ENCODE peak calls at places on chromosomes 7 and 10, in seven cellular contexts. One of them, this sample, is unnamed.
A peak's percentile ranks its signal among the peaks of the same experiment; 100 is the strongest.

GRCh38 chr7:28732037-28732869 is 225.9 kb downstream of the TRIL start:
- DNase-seq in iris pigment epithelial cell: peak; percentile 56
- DNase-seq in substantia nigra: no peak
- DNase-seq in posterior cingulate gyrus: no peak
- DNase-seq in GM12891: no peak
- DNase-seq in T-helper 9 cell: no peak
- DNase-seq in GM03348: peak; percentile 67
- DNase-seq in this sample: peak; percentile 62

GRCh38 chr7:97578225-97578624 is 153.7 kb upstream of the TAC1 start:
- DNase-seq in iris pigment epithelial cell: no peak
- DNase-seq in substantia nigra: no peak
- DNase-seq in posterior cingulate gyrus: no peak
- DNase-seq in GM12891: no peak
- DNase-seq in T-helper 9 cell: no peak
- DNase-seq in GM03348: no peak
- DNase-seq in this sample: no peak

GRCh38 chr10:3197354-3198003 is 24.9 kb upstream of the PITRM1 start:
- DNase-seq in iris pigment epithelial cell: peak; percentile 82
- DNase-seq in substantia nigra: peak; percentile 59
- DNase-seq in posterior cingulate gyrus: peak; percentile 84
- DNase-seq in GM12891: peak; percentile 62
- DNase-seq in T-helper 9 cell: peak; percentile 53
- DNase-seq in GM03348: peak; percentile 94
- DNase-seq in this sample: peak; percentile 91

GRCh38 chr7:37377231-37377630 is 71.4 kb downstream of the ELMO1 start:
- DNase-seq in iris pigment epithelial cell: no peak
- DNase-seq in substantia nigra: no peak
- DNase-seq in posterior cingulate gyrus: no peak
- DNase-seq in GM12891: no peak
- DNase-seq in T-helper 9 cell: no peak
- DNase-seq in GM03348: no peak
- DNase-seq in this sample: no peak

GRCh38 chr10:45422862-45423659 is 49.0 kb downstream of the ALOX5 start:
- DNase-seq in iris pigment epithelial cell: no peak
- DNase-seq in substantia nigra: no peak
- DNase-seq in posterior cingulate gyrus: no peak
- DNase-seq in GM12891: no peak
- DNase-seq in T-helper 9 cell: no peak
- DNase-seq in GM03348: no peak
- DNase-seq in this sample: no peak

GRCh38 chr7:111329367-111330234 is 232.7 kb downstream of the IMMP2L start:
- DNase-seq in iris pigment epithelial cell: peak; percentile 18
- DNase-seq in substantia nigra: no peak
- DNase-seq in posterior cingulate gyrus: no peak
- DNase-seq in GM12891: no peak
- DNase-seq in T-helper 9 cell: no peak
- DNase-seq in GM03348: peak; percentile 8
- DNase-seq in this sample: peak; percentile 20

GRCh38 chr7:154777023-154777422 is 225.9 kb downstream of the PAXIP1 start:
- DNase-seq in iris pigment epithelial cell: peak; percentile 11
- DNase-seq in substantia nigra: no peak
- DNase-seq in posterior cingulate gyrus: no peak
- DNase-seq in GM12891: no peak
- DNase-seq in T-helper 9 cell: no peak
- DNase-seq in GM03348: no peak
- DNase-seq in this sample: no peak

GRCh38 chr7:27046854-27047549 is 48.8 kb downstream of the HOXA1 start:
- DNase-seq in iris pigment epithelial cell: peak; percentile 50
- DNase-seq in substantia nigra: no peak
- DNase-seq in posterior cingulate gyrus: no peak
- DNase-seq in GM12891: no peak
- DNase-seq in T-helper 9 cell: no peak
- DNase-seq in GM03348: peak; percentile 48
- DNase-seq in this sample: peak; percentile 51

GRCh38 chr10:59301067-59301674 is 61.2 kb downstream of the FAM13C start:
- DNase-seq in iris pigment epithelial cell: no peak
- DNase-seq in substantia nigra: no peak
- DNase-seq in posterior cingulate gyrus: no peak
- DNase-seq in GM12891: no peak
- DNase-seq in T-helper 9 cell: no peak
- DNase-seq in GM03348: no peak
- DNase-seq in this sample: no peak

GRCh38 chr7:43244232-43244631 is 131.8 kb downstream of the HECW1 start:
- DNase-seq in iris pigment epithelial cell: no peak
- DNase-seq in substantia nigra: no peak
- DNase-seq in posterior cingulate gyrus: no peak
- DNase-seq in GM12891: no peak
- DNase-seq in T-helper 9 cell: no peak
- DNase-seq in GM03348: no peak
- DNase-seq in this sample: no peak

GRCh38 chr7:47198159-47198558 is 383.8 kb downstream of the TNS3 start:
- DNase-seq in iris pigment epithelial cell: peak; percentile 10
- DNase-seq in substantia nigra: no peak
- DNase-seq in posterior cingulate gyrus: no peak
- DNase-seq in GM12891: no peak
- DNase-seq in T-helper 9 cell: no peak
- DNase-seq in GM03348: no peak
- DNase-seq in this sample: no peak

GRCh38 chr10:3825862-3826351 is 40.9 kb upstream of the KLF6 start:
- DNase-seq in iris pigment epithelial cell: peak; percentile 12
- DNase-seq in substantia nigra: no peak
- DNase-seq in posterior cingulate gyrus: no peak
- DNase-seq in GM12891: no peak
- DNase-seq in T-helper 9 cell: no peak
- DNase-seq in GM03348: no peak
- DNase-seq in this sample: peak; percentile 92

GRCh38 chr7:70608229-70608628 is 523.7 kb upstream of the GALNT17 start:
- DNase-seq in iris pigment epithelial cell: no peak
- DNase-seq in substantia nigra: no peak
- DNase-seq in posterior cingulate gyrus: no peak
- DNase-seq in GM12891: no peak
- DNase-seq in T-helper 9 cell: no peak
- DNase-seq in GM03348: no peak
- DNase-seq in this sample: no peak

GRCh38 chr10:20768849-20769248 is 128.3 kb downstream of the NEBL start:
- DNase-seq in iris pigment epithelial cell: peak; percentile 24
- DNase-seq in substantia nigra: no peak
- DNase-seq in posterior cingulate gyrus: no peak
- DNase-seq in GM12891: no peak
- DNase-seq in T-helper 9 cell: no peak
- DNase-seq in GM03348: no peak
- DNase-seq in this sample: peak; percentile 2

GRCh38 chr7:77867208-77867915 is 68.8 kb downstream of the PHTF2 start:
- DNase-seq in iris pigment epithelial cell: peak; percentile 68
- DNase-seq in substantia nigra: no peak
- DNase-seq in posterior cingulate gyrus: no peak
- DNase-seq in GM12891: no peak
- DNase-seq in T-helper 9 cell: no peak
- DNase-seq in GM03348: peak; percentile 5
- DNase-seq in this sample: peak; percentile 36

GRCh38 chr7:142482899-142483658 is 225.2 kb upstream of the PRSS58 start:
- DNase-seq in iris pigment epithelial cell: peak; percentile 62
- DNase-seq in substantia nigra: no peak
- DNase-seq in posterior cingulate gyrus: peak; percentile 42
- DNase-seq in GM12891: peak; percentile 8
- DNase-seq in T-helper 9 cell: peak; percentile 38
- DNase-seq in GM03348: peak; percentile 74
- DNase-seq in this sample: peak; percentile 60

GRCh38 chr10:119655566-119656001 is 4.4 kb downstream of the BAG3 start:
- DNase-seq in iris pigment epithelial cell: peak; percentile 94
- DNase-seq in substantia nigra: no peak
- DNase-seq in posterior cingulate gyrus: no peak
- DNase-seq in GM12891: no peak
- DNase-seq in T-helper 9 cell: peak; percentile 32
- DNase-seq in GM03348: peak; percentile 60
- DNase-seq in this sample: peak; percentile 98

GRCh38 chr10:89431977-89432376 is 17.6 kb downstream of the IFIT5 start:
- DNase-seq in iris pigment epithelial cell: peak; percentile 85
- DNase-seq in substantia nigra: no peak
- DNase-seq in posterior cingulate gyrus: no peak
- DNase-seq in GM12891: no peak
- DNase-seq in T-helper 9 cell: no peak
- DNase-seq in GM03348: peak; percentile 12
- DNase-seq in this sample: peak; percentile 35

GRCh38 chr10:44284198-44285084 is 100.5 kb downstream of the CXCL12 start:
- DNase-seq in iris pigment epithelial cell: no peak
- DNase-seq in substantia nigra: no peak
- DNase-seq in posterior cingulate gyrus: no peak
- DNase-seq in GM12891: no peak
- DNase-seq in T-helper 9 cell: no peak
- DNase-seq in GM03348: no peak
- DNase-seq in this sample: no peak

GRCh38 chr10:95097805-95098204 is 28.5 kb upstream of the CYP2C8 start:
- DNase-seq in iris pigment epithelial cell: no peak
- DNase-seq in substantia nigra: no peak
- DNase-seq in posterior cingulate gyrus: no peak
- DNase-seq in GM12891: no peak
- DNase-seq in T-helper 9 cell: no peak
- DNase-seq in GM03348: no peak
- DNase-seq in this sample: no peak

GRCh38 chr10:110794808-110795207 is 76.9 kb upstream of the PDCD4 start:
- DNase-seq in iris pigment epithelial cell: no peak
- DNase-seq in substantia nigra: peak; percentile 76
- DNase-seq in posterior cingulate gyrus: peak; percentile 41
- DNase-seq in GM12891: no peak
- DNase-seq in T-helper 9 cell: no peak
- DNase-seq in GM03348: no peak
- DNase-seq in this sample: no peak

GRCh38 chr10:122780391-122780790 is 65.3 kb downstream of the CUZD1 start:
- DNase-seq in iris pigment epithelial cell: peak; percentile 8
- DNase-seq in substantia nigra: no peak
- DNase-seq in posterior cingulate gyrus: no peak
- DNase-seq in GM12891: no peak
- DNase-seq in T-helper 9 cell: no peak
- DNase-seq in GM03348: no peak
- DNase-seq in this sample: no peak

GRCh38 chr7:47725031-47725780 is 143.3 kb upstream of the TNS3 start:
- DNase-seq in iris pigment epithelial cell: peak; percentile 65
- DNase-seq in substantia nigra: no peak
- DNase-seq in posterior cingulate gyrus: no peak
- DNase-seq in GM12891: no peak
- DNase-seq in T-helper 9 cell: no peak
- DNase-seq in GM03348: no peak
- DNase-seq in this sample: no peak

GRCh38 chr7:23658831-23659427 is 21.1 kb upstream of the FAM221A start:
- DNase-seq in iris pigment epithelial cell: no peak
- DNase-seq in substantia nigra: no peak
- DNase-seq in posterior cingulate gyrus: no peak
- DNase-seq in GM12891: no peak
- DNase-seq in T-helper 9 cell: no peak
- DNase-seq in GM03348: no peak
- DNase-seq in this sample: no peak

GRCh38 chr7:37927739-37928444 is 7.5 kb downstream of the EPDR1 start:
- DNase-seq in iris pigment epithelial cell: no peak
- DNase-seq in substantia nigra: no peak
- DNase-seq in posterior cingulate gyrus: no peak
- DNase-seq in GM12891: no peak
- DNase-seq in T-helper 9 cell: no peak
- DNase-seq in GM03348: no peak
- DNase-seq in this sample: peak; percentile 46

GRCh38 chr10:133177380-133178157 is 17.6 kb downstream of the KNDC1 start:
- DNase-seq in iris pigment epithelial cell: no peak
- DNase-seq in substantia nigra: no peak
- DNase-seq in posterior cingulate gyrus: no peak
- DNase-seq in GM12891: no peak
- DNase-seq in T-helper 9 cell: no peak
- DNase-seq in GM03348: no peak
- DNase-seq in this sample: no peak

GRCh38 chr7:100965723-100966541 is 3.4 kb upstream of the MUC12 start:
- DNase-seq in iris pigment epithelial cell: peak; percentile 66
- DNase-seq in substantia nigra: no peak
- DNase-seq in posterior cingulate gyrus: peak; percentile 61
- DNase-seq in GM12891: peak; percentile 99
- DNase-seq in T-helper 9 cell: peak; percentile 63
- DNase-seq in GM03348: peak; percentile 90
- DNase-seq in this sample: peak; percentile 56

GRCh38 chr10:126558881-126559280 is 111.6 kb downstream of the C10orf90 start:
- DNase-seq in iris pigment epithelial cell: no peak
- DNase-seq in substantia nigra: no peak
- DNase-seq in posterior cingulate gyrus: no peak
- DNase-seq in GM12891: no peak
- DNase-seq in T-helper 9 cell: no peak
- DNase-seq in GM03348: no peak
- DNase-seq in this sample: no peak

GRCh38 chr10:35005868-35006267 is 84.3 kb downstream of the CUL2 start:
- DNase-seq in iris pigment epithelial cell: peak; percentile 99
- DNase-seq in substantia nigra: no peak
- DNase-seq in posterior cingulate gyrus: no peak
- DNase-seq in GM12891: no peak
- DNase-seq in T-helper 9 cell: no peak
- DNase-seq in GM03348: peak; percentile 89
- DNase-seq in this sample: peak; percentile 99

GRCh38 chr7:66076459-66077329 is 1.1 kb downstream of the ASL start:
- DNase-seq in iris pigment epithelial cell: no peak
- DNase-seq in substantia nigra: no peak
- DNase-seq in posterior cingulate gyrus: no peak
- DNase-seq in GM12891: no peak
- DNase-seq in T-helper 9 cell: no peak
- DNase-seq in GM03348: no peak
- DNase-seq in this sample: no peak

GRCh38 chr7:142915315-142915714 is 18.2 kb downstream of the TRPV5 start:
- DNase-seq in iris pigment epithelial cell: no peak
- DNase-seq in substantia nigra: no peak
- DNase-seq in posterior cingulate gyrus: no peak
- DNase-seq in GM12891: no peak
- DNase-seq in T-helper 9 cell: no peak
- DNase-seq in GM03348: no peak
- DNase-seq in this sample: no peak

GRCh38 chr7:64509583-64509982 is 53.3 kb downstream of the ZNF680 start:
- DNase-seq in iris pigment epithelial cell: no peak
- DNase-seq in substantia nigra: no peak
- DNase-seq in posterior cingulate gyrus: no peak
- DNase-seq in GM12891: no peak
- DNase-seq in T-helper 9 cell: no peak
- DNase-seq in GM03348: no peak
- DNase-seq in this sample: no peak

GRCh38 chr10:80170026-80170425 is 35.3 kb downstream of the ANXA11 start:
- DNase-seq in iris pigment epithelial cell: no peak
- DNase-seq in substantia nigra: no peak
- DNase-seq in posterior cingulate gyrus: no peak
- DNase-seq in GM12891: no peak
- DNase-seq in T-helper 9 cell: no peak
- DNase-seq in GM03348: no peak
- DNase-seq in this sample: no peak

GRCh38 chr7:105493928-105494325 is 28.1 kb downstream of the PUS7 start:
- DNase-seq in iris pigment epithelial cell: peak; percentile 94
- DNase-seq in substantia nigra: no peak
- DNase-seq in posterior cingulate gyrus: no peak
- DNase-seq in GM12891: no peak
- DNase-seq in T-helper 9 cell: no peak
- DNase-seq in GM03348: peak; percentile 78
- DNase-seq in this sample: peak; percentile 90

This sample was measured in fibroblast of villous mesenchyme.